ENCODE peak calls at places on chromosome 16, in seven cellular contexts. D is HCT116, O is K562, S is endothelial cell of umbilical vein, T is GM12878, J is SK-N-SH, Z is HepG2. R is an unnamed sample.

GRCh38 chr16:1158456-1159324 is 5.8 kb downstream of the CACNA1H start:
- DNase-seq in D (no peak), O (no peak), S (no peak), T (no peak), J (peak; percentile 60), Z (peak; percentile 40), R (no peak)

GRCh38 chr16:80718480-80719220 is 85.7 kb downstream of the CDYL2 start:
- DNase-seq in D (no peak), O (no peak), S (peak; percentile 91), T (no peak), J (no peak), Z (no peak), R (no peak)

GRCh38 chr16:27334874-27335273 is 21.1 kb downstream of the IL4R start:
- DNase-seq in D (no peak), O (no peak), S (no peak), T (no peak), J (no peak), Z (no peak), R (no peak)

GRCh38 chr16:709651-710499 is 4.3 kb upstream of the FBXL16 start:
- DNase-seq in D (no peak), O (peak; percentile 88), S (no peak), T (no peak), J (peak; percentile 91), Z (no peak), R (peak; percentile 44)

GRCh38 chr16:70770968-70771552 is 29.9 kb downstream of the VAC14 start:
- DNase-seq in D (peak; percentile 32), O (peak; percentile 84), S (peak; percentile 71), T (no peak), J (peak; percentile 79), Z (peak; percentile 55), R (no peak)

GRCh38 chr16:20674684-20675487 is 22.6 kb downstream of the ACSM1 start:
- DNase-seq in D (no peak), O (peak; percentile 54), S (peak; percentile 5), T (no peak), J (no peak), Z (peak; percentile 41), R (no peak)

GRCh38 chr16:14409563-14409962 is 220.5 kb downstream of the PARN start:
- DNase-seq in D (no peak), O (no peak), S (no peak), T (no peak), J (no peak), Z (peak; percentile 72), R (no peak)

GRCh38 chr16:19088341-19088916 is 21.0 kb downstream of the COQ7 start:
- DNase-seq in D (no peak), O (no peak), S (peak; percentile 64), T (no peak), J (no peak), Z (no peak), R (no peak)

GRCh38 chr16:22681551-22681880 is 132.4 kb upstream of the HS3ST2 start:
- DNase-seq in D (no peak), O (no peak), S (no peak), T (no peak), J (no peak), Z (no peak), R (no peak)

GRCh38 chr16:23302045-23302956 is at the start of gene SCNN1B:
- DNase-seq in D (no peak), O (no peak), S (no peak), T (no peak), J (peak; percentile 71), Z (no peak), R (no peak)

GRCh38 chr16:84709609-84710008 is 9.8 kb downstream of the USP10 start:
- DNase-seq in D (no peak), O (no peak), S (no peak), T (no peak), J (no peak), Z (no peak), R (no peak)

GRCh38 chr16:19418200-19418599 is 517 bp downstream of the TMC5 start:
- DNase-seq in D (no peak), O (no peak), S (no peak), T (no peak), J (no peak), Z (no peak), R (no peak)

GRCh38 chr16:47924950-47925349 is 230.8 kb downstream of the ABCC12 start:
- DNase-seq in D (no peak), O (no peak), S (no peak), T (no peak), J (no peak), Z (no peak), R (no peak)

GRCh38 chr16:67674851-67675578 is 8.4 kb downstream of the C16orf86 start:
- DNase-seq in D (no peak), O (no peak), S (no peak), T (no peak), J (no peak), Z (no peak), R (no peak)

GRCh38 chr16:14405611-14406537 is 224.2 kb downstream of the PARN start:
- DNase-seq in D (no peak), O (peak; percentile 73), S (no peak), T (peak; percentile 77), J (peak; percentile 75), Z (peak; percentile 90), R (no peak)

GRCh38 chr16:18783430-18784341 is 6.4 kb downstream of the RPS15A start:
- DNase-seq in D (no peak), O (no peak), S (no peak), T (no peak), J (no peak), Z (no peak), R (no peak)

GRCh38 chr16:56072096-56072495 is 119.2 kb upstream of the GNAO1 start:
- DNase-seq in D (no peak), O (no peak), S (no peak), T (no peak), J (no peak), Z (no peak), R (no peak)

GRCh38 chr16:54056921-54057320 is 229.7 kb downstream of the IRX3 start:
- DNase-seq in D (no peak), O (no peak), S (no peak), T (no peak), J (no peak), Z (no peak), R (no peak)

GRCh38 chr16:54059319-54059718 is 227.3 kb downstream of the IRX3 start:
- DNase-seq in D (no peak), O (no peak), S (no peak), T (no peak), J (peak; percentile 19), Z (no peak), R (no peak)

GRCh38 chr16:54054237-54054780 is 232.3 kb downstream of the IRX3 start:
- DNase-seq in D (no peak), O (no peak), S (no peak), T (no peak), J (no peak), Z (no peak), R (no peak)

GRCh38 chr16:54055191-54055590 is 231.4 kb downstream of the IRX3 start:
- DNase-seq in D (no peak), O (no peak), S (no peak), T (no peak), J (no peak), Z (no peak), R (no peak)

DNA sequence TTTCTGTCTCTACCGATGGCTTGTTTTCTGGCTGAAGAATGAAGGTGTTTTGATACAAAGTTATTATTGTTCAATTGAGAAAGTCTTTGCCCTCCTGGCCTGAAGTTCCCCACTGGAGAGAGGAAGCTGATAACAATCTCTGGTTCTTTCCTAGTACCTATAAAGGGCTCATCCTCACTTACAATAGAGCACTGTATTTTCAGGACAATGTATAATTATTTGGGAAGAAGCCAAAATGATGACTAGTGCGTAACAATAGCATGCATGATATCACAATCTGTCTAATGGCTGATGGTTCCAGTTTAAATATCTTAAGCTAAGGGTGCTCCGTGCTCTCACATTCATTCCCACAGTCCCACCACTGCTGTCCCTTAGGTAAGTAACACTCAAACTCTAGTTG is 230.7 kb downstream of the IRX3 start:
- DNase-seq in D (peak; percentile 12), O (no peak), S (peak; percentile 29), T (no peak), J (no peak), Z (peak; percentile 70), R (no peak)
- H3K27ac ChIP-seq in D (no peak overlapping the region), O (no peak overlapping the region), S (no peak overlapping the region), T (no peak overlapping the region), J (peak overlapping the region; percentile 52), Z (no peak overlapping the region), R (no peak overlapping the region)

GRCh38 chr16:79595261-79595660 is 5.3 kb downstream of the MAF start:
- DNase-seq in D (no peak), O (no peak), S (no peak), T (no peak), J (no peak), Z (no peak), R (no peak)
- TF ChIP-seq POLR2AphosphoS5 in D (no peak), O (no peak), S (no peak), T (no peak), J (no peak), Z (no peak), R (no peak)

GRCh38 chr16:87034317-87034716 is 282.9 kb downstream of the C16orf95 start:
- DNase-seq in D (no peak), O (no peak), S (no peak), T (no peak), J (no peak), Z (no peak), R (no peak)
- H3K9ac ChIP-seq in D (no peak overlapping the region), O (no peak overlapping the region), S (no peak overlapping the region), T (no peak overlapping the region), J (no peak overlapping the region), Z (no peak overlapping the region), R (no peak overlapping the region)

GRCh38 chr16:4682616-4683254 is 10.6 kb upstream of the NUDT16L1 start:
- DNase-seq in D (no peak), O (peak; percentile 59), S (no peak), T (no peak), J (peak; percentile 78), Z (peak; percentile 65), R (no peak)

GRCh38 chr16:4684763-4685162 is 8.6 kb upstream of the NUDT16L1 start:
- DNase-seq in D (no peak), O (no peak), S (no peak), T (no peak), J (no peak), Z (no peak), R (no peak)

GRCh38 chr16:4683255-4684029 is 9.9 kb upstream of the NUDT16L1 start:
- DNase-seq in D (no peak), O (no peak), S (no peak), T (no peak), J (no peak), Z (no peak), R (no peak)

GRCh38 chr16:4685292-4685691 is 8.1 kb upstream of the NUDT16L1 start:
- DNase-seq in D (no peak), O (no peak), S (no peak), T (no peak), J (no peak), Z (no peak), R (no peak)

DNA sequence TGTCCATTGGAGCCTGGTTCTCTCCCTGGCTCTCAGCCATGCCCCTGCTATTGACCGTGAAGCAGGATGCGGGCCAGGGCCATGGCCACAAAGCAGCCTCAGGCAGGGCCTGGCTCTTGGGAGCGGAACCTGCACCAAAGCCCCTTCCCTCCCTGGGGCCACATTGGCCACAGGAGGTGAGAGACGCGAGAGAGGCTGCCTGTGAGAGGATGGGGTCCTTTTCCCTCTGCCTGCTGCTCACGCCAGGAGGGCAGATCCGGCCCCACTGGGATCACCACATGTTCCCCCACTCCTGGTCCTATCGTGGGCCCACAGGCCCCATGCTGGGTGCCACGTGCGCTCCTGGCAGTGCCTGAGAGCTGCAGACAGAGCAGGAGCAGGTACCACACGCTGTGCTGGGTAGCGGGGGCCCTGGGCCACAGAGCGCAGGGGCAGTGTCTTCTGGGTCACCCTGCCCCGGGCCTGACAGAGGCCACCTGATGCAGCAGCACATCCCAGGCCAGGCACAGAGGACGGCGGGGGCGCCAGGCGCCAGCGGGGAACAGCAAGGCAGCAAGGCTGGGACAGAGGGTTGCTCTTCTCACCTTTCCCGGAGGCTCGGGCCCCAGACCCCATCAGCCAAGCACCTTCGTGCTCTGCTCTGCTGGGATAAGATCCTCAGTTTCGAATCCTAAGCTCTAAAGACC is 9.2 kb upstream of the NUDT16L1 start:
- DNase-seq in D (no peak), O (no peak), S (no peak), T (no peak), J (no peak), Z (no peak), R (no peak)
- H3K27ac ChIP-seq in D (no peak overlapping the region), O (no peak overlapping the region), S (no peak overlapping the region), T (no peak overlapping the region), J (no peak overlapping the region), Z (no peak overlapping the region), R (no peak overlapping the region)

R was measured in SK-N-MC.